ENCODE peak calls at places on chromosomes 2 and 18, in five cellular contexts. Z, N, A, M and L are unnamed samples.

GRCh38 chr2:47072728-47073191 is 82.3 kb downstream of the STPG4 start:
- DNase-seq in M (no peak), Z (no peak), N (no peak), A (no peak), L (no peak)

GRCh38 chr2:102005989-102006885 is 14.5 kb downstream of the IL1R2 start:
- DNase-seq in N (peak; percentile 76), A (peak; percentile 45), Z (no peak), M (no peak), L (peak; percentile 77)

GRCh38 chr2:197828464-197829135 is 24.2 kb downstream of the PLCL1 start:
- DNase-seq in A (no peak), N (no peak), M (no peak), Z (no peak), L (no peak)

GRCh38 chr2:130756041-130756720 is 841 bp downstream of the AMER3 start:
- DNase-seq in A (peak; percentile 35), M (no peak), N (peak; percentile 91), Z (no peak), L (peak; percentile 81)

GRCh38 chr2:209425082-209426071 is 1.5 kb downstream of the MAP2 start:
- DNase-seq in N (peak; percentile 38), A (peak; percentile 9), M (no peak), Z (no peak), L (peak; percentile 35)

GRCh38 chr18:79912994-79913831 is 38.2 kb downstream of the SLC66A2 start:
- DNase-seq in N (peak; percentile 27), Z (no peak), M (no peak), A (no peak), L (peak; percentile 5)

GRCh38 chr2:128545829-128546228 is 227.2 kb upstream of the HS6ST1 start:
- DNase-seq in Z (no peak), A (no peak), M (no peak), N (no peak), L (no peak)

GRCh38 chr2:43482974-43483373 is 112.9 kb downstream of the THADA start:
- DNase-seq in A (no peak), Z (peak; percentile 19), M (no peak), N (no peak), L (peak; percentile 10)

GRCh38 chr2:33166287-33166881 is 219.6 kb downstream of the LTBP1 start:
- DNase-seq in N (no peak), Z (peak; percentile 72), M (no peak), A (no peak), L (no peak)

GRCh38 chr2:33136056-33136455 is 189.3 kb downstream of the LTBP1 start:
- DNase-seq in N (no peak), Z (no peak), M (no peak), A (no peak), L (no peak)

GRCh38 chr2:37721219-37721600 is 49.8 kb upstream of the CDC42EP3 start:
- DNase-seq in A (no peak), N (no peak), Z (no peak), M (no peak), L (no peak)

GRCh38 chr2:172726172-172726735 is 9.4 kb upstream of the RAPGEF4 start:
- DNase-seq in N (no peak), M (no peak), A (no peak), Z (no peak), L (peak; percentile 58)

GRCh38 chr2:188808921-188809320 is 165.3 kb upstream of the COL3A1 start:
- DNase-seq in N (no peak), M (no peak), A (no peak), Z (no peak), L (no peak)

GRCh38 chr2:24919977-24920812 is at the start of gene ADCY3:
- DNase-seq in M (peak; percentile 52), A (peak; percentile 40), N (peak; percentile 78), Z (no peak), L (peak; percentile 80)

GRCh38 chr2:150144546-150145305 is 342.7 kb downstream of the RND3 start:
- DNase-seq in Z (no peak), A (no peak), N (no peak), M (no peak), L (no peak)

GRCh38 chr2:35973132-35973736 is 382.3 kb upstream of the CRIM1 start:
- DNase-seq in M (no peak), A (no peak), N (peak; percentile 65), Z (no peak), L (peak; percentile 49)

GRCh38 chr2:168075446-168075845 is 171.9 kb downstream of the STK39 start:
- DNase-seq in M (no peak), Z (peak; percentile 6), N (no peak), A (no peak), L (no peak)

GRCh38 chr18:46297621-46298020 is 193.4 kb downstream of the HAUS1 start:
- DNase-seq in N (no peak), M (peak; percentile 14), A (no peak), Z (no peak), L (no peak)

GRCh38 chr2:11762799-11763461 is 16.5 kb downstream of the LPIN1 start:
- DNase-seq in N (no peak), A (no peak), Z (no peak), M (no peak), L (no peak)